ENCODE peak calls at places on chromosomes 11 and 22, in four cellular contexts. Y, Z, T and O are unnamed samples.
A peak's percentile ranks its signal among the peaks of the same experiment; 100 is the strongest.

GRCh38 chr11:4903484-4903883 is at the start of gene OR51A7:
- DNase-seq in T (no peak), Z (no peak), Y (no peak), O (no peak)

GRCh38 chr22:40220316-40221054 is 42.8 kb downstream of the TNRC6B start:
- DNase-seq in Z (peak; percentile 57), T (no peak), Y (no peak), O (no peak)

GRCh38 chr22:40932396-40932795 is 18.8 kb upstream of the RBX1 start:
- DNase-seq in Z (no peak), T (no peak), Y (no peak), O (no peak)

GRCh38 chr11:84580338-84580737 is 1046.8 kb downstream of the DLG2 start:
- DNase-seq in Y (no peak), T (no peak), Z (no peak), O (no peak)

GRCh38 chr11:134756811-134757540 is 344.9 kb upstream of the B3GAT1 start:
- DNase-seq in T (no peak), Z (no peak), Y (peak; percentile 2), O (no peak)

GRCh38 chr11:20443596-20443995 is 56.1 kb downstream of the PRMT3 start:
- DNase-seq in Z (peak; percentile 57), Y (no peak), T (no peak), O (no peak)

GRCh38 chr11:28110839-28111235 is 2.6 kb downstream of the METTL15 start:
- DNase-seq in Z (no peak), T (no peak), Y (no peak), O (no peak)

GRCh38 chr11:2750101-2750509 is 50.3 kb upstream of the KCNQ1OT1 start:
- DNase-seq in T (no peak), Y (no peak), Z (no peak), O (no peak)

GRCh38 chr11:73394416-73395296 is 18.5 kb downstream of the RELT start:
- DNase-seq in T (no peak), Y (no peak), Z (no peak), O (no peak)

GRCh38 chr11:6397636-6398035 is 7.4 kb downstream of the SMPD1 start:
- DNase-seq in Z (peak; percentile 60), Y (no peak), T (no peak), O (no peak)

GRCh38 chr11:84687433-84687832 is 939.7 kb downstream of the DLG2 start:
- DNase-seq in T (no peak), Y (no peak), Z (no peak), O (no peak)

GRCh38 chr22:44640618-44641155 is 61.3 kb upstream of the PRR5 start:
- DNase-seq in Y (no peak), T (no peak), Z (no peak), O (no peak)

GRCh38 chr11:133955091-133955846 is 1.5 kb downstream of the IGSF9B start:
- DNase-seq in Z (peak; percentile 22), T (no peak), Y (no peak), O (no peak)

GRCh38 chr11:9277176-9277575 is 12.0 kb upstream of the DENND5A start:
- DNase-seq in Y (no peak), Z (no peak), T (no peak), O (no peak)

GRCh38 chr11:5380740-5381342 is 2.8 kb upstream of the OR51M1 start:
- DNase-seq in Z (peak; percentile 82), T (peak; percentile 38), Y (peak; percentile 46), O (peak; percentile 52)

GRCh38 chr11:130323452-130324448 is 9.0 kb upstream of the ZBTB44 start:
- DNase-seq in Y (no peak), T (no peak), Z (no peak), O (no peak)

GRCh38 chr11:131932584-131933360 is 562.4 kb downstream of the NTM start:
- DNase-seq in Y (no peak), Z (no peak), T (no peak), O (no peak)

GRCh38 chr22:47199261-47199948 is 437.0 kb downstream of the TBC1D22A start:
- DNase-seq in T (no peak), Z (no peak), Y (no peak), O (no peak)

GRCh38 chr11:110928373-110928772 is 216.1 kb upstream of the ARHGAP20 start:
- DNase-seq in Z (no peak), Y (no peak), T (no peak), O (no peak)

GRCh38 chr22:30607300-30607930 is 441 bp downstream of the TCN2 start:
- DNase-seq in Y (no peak), Z (no peak), T (no peak), O (no peak)

GRCh38 chr11:108586600-108586999 is 7.0 kb downstream of the EXPH5 start:
- DNase-seq in Z (no peak), Y (no peak), T (no peak), O (no peak)

GRCh38 chr11:112227002-112227401 is 774 bp downstream of the PTS start:
- DNase-seq in Y (no peak), Z (peak; percentile 53), T (no peak), O (peak; percentile 25)

GRCh38 chr11:115926601-115927000 is 422.4 kb upstream of the CADM1 start:
- DNase-seq in Z (no peak), Y (no peak), T (no peak), O (no peak)

GRCh38 chr22:17769013-17769715 is 5.1 kb downstream of the BID start:
- DNase-seq in Z (no peak), Y (no peak), T (no peak), O (no peak)

GRCh38 chr11:62142921-62143320 is 19.1 kb downstream of the INCENP start:
- DNase-seq in T (no peak), Y (no peak), Z (peak; percentile 35), O (no peak)

GRCh38 chr11:62144641-62145255 is 20.9 kb downstream of the INCENP start:
- DNase-seq in Y (no peak), Z (no peak), T (no peak), O (no peak)

GRCh38 chr11:62142043-62142375 is 18.2 kb downstream of the INCENP start:
- DNase-seq in T (no peak), Y (no peak), Z (no peak), O (no peak)

GRCh38 chr11:62145261-62145871 is 21.6 kb downstream of the INCENP start:
- DNase-seq in T (no peak), Y (no peak), Z (no peak), O (no peak)

GRCh38 chr11:62143727-62144126 is 19.9 kb downstream of the INCENP start:
- DNase-seq in Y (no peak), Z (no peak), T (no peak), O (no peak)
- TF ChIP-seq CTCF in Y (no peak), Z (peak; percentile 8), T (no peak), O (no peak)

DNA sequence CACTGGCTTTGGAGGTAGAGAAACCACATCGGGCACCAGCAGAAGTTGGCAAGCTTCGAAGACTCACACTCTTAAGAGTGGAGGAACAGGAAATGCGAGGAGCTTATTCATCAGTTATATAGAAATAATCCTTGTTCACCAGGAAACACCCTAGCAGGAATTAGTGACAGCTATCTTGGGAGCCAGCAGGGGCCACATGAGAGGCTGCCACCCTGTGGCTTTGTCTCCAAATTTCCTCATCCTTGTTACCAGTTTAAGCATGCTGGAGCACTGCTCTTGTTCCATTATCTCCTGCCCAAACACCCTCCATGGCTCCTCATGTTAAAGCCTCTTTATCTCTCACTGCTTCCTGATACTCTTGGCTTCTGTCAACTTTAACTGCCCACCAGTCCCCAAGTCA is 131.0 kb downstream of the PLEKHA7 start:
- DNase-seq in Z (no peak), T (no peak), Y (no peak), O (no peak)
- TF ChIP-seq CTCF in Z (no peak), T (no peak), Y (no peak), O (no peak)

GRCh38 chr22:37022483-37023337 is 3.2 kb downstream of the MPST start:
- DNase-seq in T (no peak), Y (no peak), Z (no peak), O (no peak)

GRCh38 chr22:37021041-37021440 is 1.5 kb downstream of the MPST start:
- DNase-seq in T (no peak), Z (no peak), Y (no peak), O (no peak)

GRCh38 chr22:37023743-37024338 is 4.3 kb downstream of the MPST start:
- DNase-seq in T (no peak), Z (no peak), Y (no peak), O (no peak)

GRCh38 chr22:37020192-37020479 is 594 bp downstream of the MPST start:
- DNase-seq in T (no peak), Y (no peak), Z (peak; percentile 59), O (no peak)

GRCh38 chr22:37021710-37022482 is 2.4 kb downstream of the MPST start:
- DNase-seq in Z (peak; percentile 54), Y (peak; percentile 82), T (no peak), O (peak; percentile 88)
- TF ChIP-seq CTCF in Z (peak; percentile 82), Y (peak; percentile 81), T (peak; percentile 71), O (peak; percentile 67)

GRCh38 chr11:74446445-74446844 is 20.9 kb downstream of the KCNE3 start:
- DNase-seq in Y (no peak), Z (no peak), T (no peak), O (no peak)

GRCh38 chr11:74447720-74448119 is 19.6 kb downstream of the KCNE3 start:
- DNase-seq in Y (no peak), T (no peak), Z (no peak), O (no peak)

GRCh38 chr11:74444173-74444832 is 23.0 kb downstream of the KCNE3 start:
- DNase-seq in Y (no peak), Z (no peak), T (no peak), O (no peak)

GRCh38 chr11:74442601-74443000 is 24.7 kb downstream of the KCNE3 start:
- DNase-seq in T (no peak), Y (no peak), Z (no peak), O (no peak)

GRCh38 chr11:74443071-74443864 is 24.1 kb downstream of the KCNE3 start:
- DNase-seq in Y (no peak), T (no peak), Z (peak; percentile 26), O (no peak)
- TF ChIP-seq CTCF in Y (no peak), T (peak; percentile 11), Z (peak; percentile 21), O (no peak)

GRCh38 chr22:25131198-25131887 is 68.3 kb upstream of the CRYBB3 start:
- DNase-seq in Z (no peak), Y (no peak), T (no peak), O (no peak)
- TF ChIP-seq CTCF in Z (no peak), Y (no peak), T (no peak), O (no peak)

GRCh38 chr11:119759324-119759723 is 30.3 kb upstream of the NECTIN1 start:
- DNase-seq in Y (no peak), T (no peak), Z (peak; percentile 21), O (no peak)
- TF ChIP-seq CTCF in Y (no peak), T (no peak), Z (no peak), O (no peak)

GRCh38 chr22:50503475-50504145 is 3.9 kb downstream of the LMF2 start:
- DNase-seq in Y (no peak), Z (no peak), T (no peak), O (no peak)
- TF ChIP-seq CTCF in Y (no peak), Z (no peak), T (no peak), O (no peak)

GRCh38 chr22:22062306-22062793 is 79.8 kb upstream of the TOP3B start:
- DNase-seq in T (no peak), Y (no peak), Z (no peak), O (no peak)

GRCh38 chr22:22059476-22060002 is 77.0 kb upstream of the TOP3B start:
- DNase-seq in Z (no peak), Y (no peak), T (no peak), O (no peak)

GRCh38 chr22:22058649-22059475 is 76.3 kb upstream of the TOP3B start:
- DNase-seq in T (no peak), Y (peak; percentile 64), Z (no peak), O (no peak)

GRCh38 chr22:22060200-22061084 is 77.9 kb upstream of the TOP3B start:
- DNase-seq in T (peak; percentile 41), Z (peak; percentile 26), Y (peak; percentile 89), O (peak; percentile 79)

GRCh38 chr22:22061085-22062077 is 78.8 kb upstream of the TOP3B start:
- DNase-seq in Z (peak; percentile 83), Y (no peak), T (no peak), O (no peak)
- TF ChIP-seq CTCF in Z (peak; percentile 45), Y (peak; percentile 2), T (no peak), O (no peak)